ENCODE peak calls at places on chromosomes 13 and 19, in ten cellular contexts. One of them, this sample, is unnamed.
A peak's percentile ranks its signal among the peaks of the same experiment; 100 is the strongest.

GRCh38 chr13:41306271-41307150 is 4.6 kb upstream of the NAA16 start:
- DNase-seq in choroid plexus epithelial cell: peak; percentile 70
- DNase-seq in NCI-H2171 treated with DMSO at 0.1 percent for 48 hours: no peak
- DNase-seq in neural progenitor cell: no peak
- DNase-seq in cerebellar nuclear complex: no peak
- DNase-seq in astrocyte of the cerebellum: no peak
- DNase-seq in dermis microvascular lymphatic vessel endothelial cell: no peak
- DNase-seq in lung microvascular endothelial cell: no peak
- DNase-seq in T-helper 1 cell: no peak
- DNase-seq in fibroblast of lung: no peak
- DNase-seq in this sample: no peak

GRCh38 chr19:54074851-54075250 is 6.3 kb downstream of the TARM1 start:
- DNase-seq in lung microvascular endothelial cell: no peak
- DNase-seq in T-helper 1 cell: no peak
- DNase-seq in astrocyte of the cerebellum: no peak
- DNase-seq in neural progenitor cell: no peak
- DNase-seq in cerebellar nuclear complex: no peak
- DNase-seq in NCI-H2171 treated with DMSO at 0.1 percent for 48 hours: no peak
- DNase-seq in choroid plexus epithelial cell: no peak
- DNase-seq in dermis microvascular lymphatic vessel endothelial cell: no peak
- DNase-seq in fibroblast of lung: no peak
- DNase-seq in this sample: no peak

GRCh38 chr19:38977445-38978314 is 2.1 kb upstream of the FBXO17 start:
- DNase-seq in cerebellar nuclear complex: no peak
- DNase-seq in fibroblast of lung: no peak
- DNase-seq in choroid plexus epithelial cell: peak; percentile 30
- DNase-seq in astrocyte of the cerebellum: no peak
- DNase-seq in T-helper 1 cell: peak; percentile 87
- DNase-seq in NCI-H2171 treated with DMSO at 0.1 percent for 48 hours: no peak
- DNase-seq in lung microvascular endothelial cell: peak; percentile 63
- DNase-seq in dermis microvascular lymphatic vessel endothelial cell: no peak
- DNase-seq in neural progenitor cell: no peak
- DNase-seq in this sample: peak; percentile 25

GRCh38 chr13:50400930-50401553 is 385.8 kb downstream of the KCNRG start:
- DNase-seq in lung microvascular endothelial cell: peak; percentile 45
- DNase-seq in neural progenitor cell: no peak
- DNase-seq in astrocyte of the cerebellum: no peak
- DNase-seq in dermis microvascular lymphatic vessel endothelial cell: no peak
- DNase-seq in choroid plexus epithelial cell: peak; percentile 83
- DNase-seq in fibroblast of lung: peak; percentile 84
- DNase-seq in T-helper 1 cell: no peak
- DNase-seq in NCI-H2171 treated with DMSO at 0.1 percent for 48 hours: peak; percentile 82
- DNase-seq in cerebellar nuclear complex: peak; percentile 14
- DNase-seq in this sample: peak; percentile 89

GRCh38 chr19:16207063-16207462 is 9.4 kb downstream of the AP1M1 start:
- DNase-seq in astrocyte of the cerebellum: no peak
- DNase-seq in NCI-H2171 treated with DMSO at 0.1 percent for 48 hours: no peak
- DNase-seq in lung microvascular endothelial cell: no peak
- DNase-seq in neural progenitor cell: no peak
- DNase-seq in choroid plexus epithelial cell: no peak
- DNase-seq in T-helper 1 cell: no peak
- DNase-seq in fibroblast of lung: no peak
- DNase-seq in cerebellar nuclear complex: no peak
- DNase-seq in dermis microvascular lymphatic vessel endothelial cell: no peak
- DNase-seq in this sample: no peak

GRCh38 chr19:53960886-53961285 is 1.9 kb upstream of the CACNG8 start:
- DNase-seq in T-helper 1 cell: no peak
- DNase-seq in lung microvascular endothelial cell: no peak
- DNase-seq in dermis microvascular lymphatic vessel endothelial cell: no peak
- DNase-seq in choroid plexus epithelial cell: no peak
- DNase-seq in fibroblast of lung: no peak
- DNase-seq in cerebellar nuclear complex: no peak
- DNase-seq in neural progenitor cell: no peak
- DNase-seq in astrocyte of the cerebellum: no peak
- DNase-seq in NCI-H2171 treated with DMSO at 0.1 percent for 48 hours: no peak
- DNase-seq in this sample: no peak

GRCh38 chr19:54035215-54036178 is 28.2 kb downstream of the VSTM1 start:
- DNase-seq in T-helper 1 cell: no peak
- DNase-seq in fibroblast of lung: peak; percentile 77
- DNase-seq in lung microvascular endothelial cell: peak; percentile 91
- DNase-seq in NCI-H2171 treated with DMSO at 0.1 percent for 48 hours: peak; percentile 7
- DNase-seq in dermis microvascular lymphatic vessel endothelial cell: no peak
- DNase-seq in neural progenitor cell: peak; percentile 75
- DNase-seq in astrocyte of the cerebellum: peak; percentile 58
- DNase-seq in choroid plexus epithelial cell: peak; percentile 75
- DNase-seq in cerebellar nuclear complex: no peak
- DNase-seq in this sample: peak; percentile 95

GRCh38 chr13:112442483-112443090 is 66.4 kb downstream of the SPACA7 start:
- DNase-seq in choroid plexus epithelial cell: no peak
- DNase-seq in fibroblast of lung: peak; percentile 12
- DNase-seq in NCI-H2171 treated with DMSO at 0.1 percent for 48 hours: peak; percentile 37
- DNase-seq in T-helper 1 cell: no peak
- DNase-seq in neural progenitor cell: peak; percentile 29
- DNase-seq in astrocyte of the cerebellum: no peak
- DNase-seq in dermis microvascular lymphatic vessel endothelial cell: no peak
- DNase-seq in lung microvascular endothelial cell: no peak
- DNase-seq in cerebellar nuclear complex: no peak
- DNase-seq in this sample: no peak

GRCh38 chr13:50684366-50684765 is 159.1 kb downstream of the DLEU7 start:
- DNase-seq in choroid plexus epithelial cell: no peak
- DNase-seq in NCI-H2171 treated with DMSO at 0.1 percent for 48 hours: no peak
- DNase-seq in astrocyte of the cerebellum: no peak
- DNase-seq in fibroblast of lung: no peak
- DNase-seq in lung microvascular endothelial cell: peak; percentile 90
- DNase-seq in T-helper 1 cell: no peak
- DNase-seq in dermis microvascular lymphatic vessel endothelial cell: no peak
- DNase-seq in neural progenitor cell: no peak
- DNase-seq in cerebellar nuclear complex: no peak
- DNase-seq in this sample: no peak

GRCh38 chr19:18523841-18524240 is 2.0 kb upstream of the ELL start:
- DNase-seq in NCI-H2171 treated with DMSO at 0.1 percent for 48 hours: no peak
- DNase-seq in astrocyte of the cerebellum: no peak
- DNase-seq in cerebellar nuclear complex: no peak
- DNase-seq in T-helper 1 cell: no peak
- DNase-seq in neural progenitor cell: no peak
- DNase-seq in dermis microvascular lymphatic vessel endothelial cell: no peak
- DNase-seq in fibroblast of lung: no peak
- DNase-seq in choroid plexus epithelial cell: no peak
- DNase-seq in lung microvascular endothelial cell: no peak
- DNase-seq in this sample: no peak

GRCh38 chr13:32432856-32433255 is 4.9 kb upstream of the N4BP2L1 start:
- DNase-seq in astrocyte of the cerebellum: no peak
- DNase-seq in lung microvascular endothelial cell: peak; percentile 14
- DNase-seq in fibroblast of lung: no peak
- DNase-seq in NCI-H2171 treated with DMSO at 0.1 percent for 48 hours: peak; percentile 62
- DNase-seq in cerebellar nuclear complex: no peak
- DNase-seq in T-helper 1 cell: no peak
- DNase-seq in choroid plexus epithelial cell: no peak
- DNase-seq in neural progenitor cell: no peak
- DNase-seq in dermis microvascular lymphatic vessel endothelial cell: no peak
- DNase-seq in this sample: no peak

This sample was measured in foreskin fibroblast.